ENCODE peak calls at places on chromosomes 11 and 22, in five cellular contexts. One of them, this sample, is unnamed.

GRCh38 chr11:122435540-122436187 is 219.9 kb upstream of the UBASH3B start:
- DNase-seq in prostate gland: no peak
- DNase-seq in sigmoid colon: no peak
- DNase-seq in HFF-Myc: no peak
- DNase-seq in HFFc6: no peak
- DNase-seq in this sample: no peak

GRCh38 chr22:39652990-39653786 is 82.6 kb downstream of the CACNA1I start:
- DNase-seq in prostate gland: no peak
- DNase-seq in sigmoid colon: no peak
- DNase-seq in HFF-Myc: no peak
- DNase-seq in HFFc6: no peak
- DNase-seq in this sample: no peak

GRCh38 chr11:28727254-28727653 is 619.1 kb downstream of the METTL15 start:
- DNase-seq in prostate gland: no peak
- DNase-seq in sigmoid colon: no peak
- DNase-seq in HFF-Myc: no peak
- DNase-seq in HFFc6: peak
- DNase-seq in this sample: no peak

GRCh38 chr11:45745065-45745811 is 59.7 kb upstream of the SLC35C1 start:
- DNase-seq in prostate gland: no peak
- DNase-seq in sigmoid colon: peak
- DNase-seq in HFF-Myc: no peak
- DNase-seq in HFFc6: no peak
- DNase-seq in this sample: no peak

GRCh38 chr11:16322190-16322589 is 34.2 kb downstream of the SOX6 start:
- DNase-seq in prostate gland: no peak
- DNase-seq in sigmoid colon: no peak
- DNase-seq in HFF-Myc: no peak
- DNase-seq in HFFc6: no peak
- DNase-seq in this sample: no peak

GRCh38 chr22:42410708-42411107 is 21.5 kb downstream of the NFAM1 start:
- DNase-seq in prostate gland: no peak
- DNase-seq in sigmoid colon: no peak
- DNase-seq in HFF-Myc: no peak
- DNase-seq in HFFc6: no peak
- DNase-seq in this sample: no peak

GRCh38 chr11:75203138-75203537 is 37.4 kb upstream of the TPBGL start:
- DNase-seq in prostate gland: no peak
- DNase-seq in sigmoid colon: no peak
- DNase-seq in HFF-Myc: no peak
- DNase-seq in HFFc6: no peak
- DNase-seq in this sample: no peak

GRCh38 chr11:33721291-33721840 is 14.9 kb downstream of the CD59 start:
- DNase-seq in prostate gland: no peak
- DNase-seq in sigmoid colon: no peak
- DNase-seq in HFF-Myc: no peak
- DNase-seq in HFFc6: peak
- DNase-seq in this sample: no peak

GRCh38 chr11:555500-556174 is 4.9 kb downstream of the LMNTD2 start:
- DNase-seq in prostate gland: no peak
- DNase-seq in sigmoid colon: no peak
- DNase-seq in HFF-Myc: no peak
- DNase-seq in HFFc6: no peak
- DNase-seq in this sample: no peak

GRCh38 chr11:58963551-58964075 is 24.3 kb downstream of the GLYATL1 start:
- DNase-seq in prostate gland: peak
- DNase-seq in sigmoid colon: no peak
- DNase-seq in HFF-Myc: peak
- DNase-seq in HFFc6: peak
- DNase-seq in this sample: no peak

GRCh38 chr11:132586801-132587200 is 945.5 kb downstream of the OPCML start:
- DNase-seq in prostate gland: no peak
- DNase-seq in sigmoid colon: no peak
- DNase-seq in HFF-Myc: no peak
- DNase-seq in HFFc6: peak
- DNase-seq in this sample: no peak

GRCh38 chr11:68931911-68932310 is 28.2 kb downstream of the IGHMBP2 start:
- DNase-seq in prostate gland: no peak
- DNase-seq in sigmoid colon: no peak
- DNase-seq in HFF-Myc: no peak
- DNase-seq in HFFc6: no peak
- DNase-seq in this sample: no peak

GRCh38 chr22:28017859-28018258 is 98.8 kb upstream of the PITPNB start:
- DNase-seq in prostate gland: no peak
- DNase-seq in sigmoid colon: peak
- DNase-seq in HFF-Myc: no peak
- DNase-seq in HFFc6: no peak
- DNase-seq in this sample: no peak

GRCh38 chr11:102914238-102915043 is 39.7 kb upstream of the MMP12 start:
- DNase-seq in prostate gland: no peak
- DNase-seq in sigmoid colon: peak
- DNase-seq in HFF-Myc: peak
- DNase-seq in HFFc6: peak
- DNase-seq in this sample: peak

GRCh38 chr22:36129985-36130384 is 30.6 kb downstream of the APOL3 start:
- DNase-seq in prostate gland: no peak
- DNase-seq in sigmoid colon: no peak
- DNase-seq in HFF-Myc: no peak
- DNase-seq in HFFc6: no peak
- DNase-seq in this sample: no peak

GRCh38 chr11:86519064-86519911 is 144.6 kb downstream of the CCDC81 start:
- DNase-seq in prostate gland: no peak
- DNase-seq in sigmoid colon: no peak
- DNase-seq in HFF-Myc: no peak
- DNase-seq in HFFc6: peak
- DNase-seq in this sample: no peak

GRCh38 chr11:69357458-69358397 is 63.8 kb downstream of the MYEOV start:
- DNase-seq in prostate gland: no peak
- DNase-seq in sigmoid colon: no peak
- DNase-seq in HFF-Myc: no peak
- DNase-seq in HFFc6: no peak
- DNase-seq in this sample: no peak

GRCh38 chr22:49967333-49968241 is 7.0 kb downstream of the PIM3 start:
- DNase-seq in prostate gland: peak
- DNase-seq in sigmoid colon: peak
- DNase-seq in HFF-Myc: no peak
- DNase-seq in HFFc6: peak
- DNase-seq in this sample: no peak

GRCh38 chr11:81869337-81870065 is 864.2 kb downstream of the FAM181B start:
- DNase-seq in prostate gland: no peak
- DNase-seq in sigmoid colon: no peak
- DNase-seq in HFF-Myc: no peak
- DNase-seq in HFFc6: no peak
- DNase-seq in this sample: no peak

GRCh38 chr11:93623179-93623578 is 38.3 kb upstream of the CEP295 start:
- DNase-seq in prostate gland: no peak
- DNase-seq in sigmoid colon: no peak
- DNase-seq in HFF-Myc: no peak
- DNase-seq in HFFc6: no peak
- DNase-seq in this sample: no peak

GRCh38 chr11:43919852-43920597 is 22.4 kb upstream of the C11orf96 start:
- DNase-seq in prostate gland: no peak
- DNase-seq in sigmoid colon: no peak
- DNase-seq in HFF-Myc: no peak
- DNase-seq in HFFc6: no peak
- DNase-seq in this sample: no peak

GRCh38 chr22:39244496-39245129 is at the start of gene PDGFB:
- DNase-seq in prostate gland: peak
- DNase-seq in sigmoid colon: no peak
- DNase-seq in HFF-Myc: no peak
- DNase-seq in HFFc6: no peak
- DNase-seq in this sample: no peak

GRCh38 chr11:117986981-117987495 is 844 bp downstream of the IL10RA start:
- DNase-seq in prostate gland: no peak
- DNase-seq in sigmoid colon: no peak
- DNase-seq in HFF-Myc: no peak
- DNase-seq in HFFc6: no peak
- DNase-seq in this sample: no peak

GRCh38 chr11:75508051-75508561 is 17.6 kb downstream of the GDPD5 start:
- DNase-seq in prostate gland: no peak
- DNase-seq in sigmoid colon: no peak
- DNase-seq in HFF-Myc: no peak
- DNase-seq in HFFc6: no peak
- DNase-seq in this sample: no peak

GRCh38 chr11:3939211-3939610 is 83.7 kb downstream of the STIM1 start:
- DNase-seq in prostate gland: no peak
- DNase-seq in sigmoid colon: no peak
- DNase-seq in HFF-Myc: no peak
- DNase-seq in HFFc6: peak
- DNase-seq in this sample: no peak

GRCh38 chr22:23283591-23284503 is 103.5 kb downstream of the BCR start:
- DNase-seq in prostate gland: no peak
- DNase-seq in sigmoid colon: no peak
- DNase-seq in HFF-Myc: no peak
- DNase-seq in HFFc6: no peak
- DNase-seq in this sample: no peak

DNA sequence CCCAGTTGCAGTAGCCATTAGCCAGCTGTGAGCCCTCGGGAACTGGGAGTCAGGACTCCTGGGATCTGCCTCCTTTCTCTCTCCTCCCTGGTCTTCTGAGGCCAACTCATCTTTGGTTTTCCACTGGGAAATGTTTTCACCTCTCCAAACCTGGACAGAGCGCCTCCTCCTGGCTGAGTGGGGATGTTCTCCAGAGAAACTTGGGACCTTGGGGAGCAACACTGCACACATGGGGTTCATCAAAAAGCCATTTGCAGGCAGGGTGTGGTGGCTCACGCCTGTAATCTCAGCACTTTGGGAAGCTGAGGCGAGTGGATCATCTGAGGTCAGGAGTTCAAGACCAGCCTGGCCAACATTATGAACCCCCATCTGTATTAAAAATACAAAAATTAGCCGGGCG is 145.4 kb downstream of the NECTIN1 start:
- DNase-seq in prostate gland: no peak
- DNase-seq in sigmoid colon: no peak
- DNase-seq in HFF-Myc: no peak
- DNase-seq in HFFc6: no peak
- DNase-seq in this sample: no peak
- TF ChIP-seq CTCF in prostate gland: no peak
- TF ChIP-seq CTCF in sigmoid colon: no peak
- TF ChIP-seq CTCF in HFF-Myc: peak
- TF ChIP-seq CTCF in HFFc6: peak
- TF ChIP-seq CTCF in this sample: no peak

DNA sequence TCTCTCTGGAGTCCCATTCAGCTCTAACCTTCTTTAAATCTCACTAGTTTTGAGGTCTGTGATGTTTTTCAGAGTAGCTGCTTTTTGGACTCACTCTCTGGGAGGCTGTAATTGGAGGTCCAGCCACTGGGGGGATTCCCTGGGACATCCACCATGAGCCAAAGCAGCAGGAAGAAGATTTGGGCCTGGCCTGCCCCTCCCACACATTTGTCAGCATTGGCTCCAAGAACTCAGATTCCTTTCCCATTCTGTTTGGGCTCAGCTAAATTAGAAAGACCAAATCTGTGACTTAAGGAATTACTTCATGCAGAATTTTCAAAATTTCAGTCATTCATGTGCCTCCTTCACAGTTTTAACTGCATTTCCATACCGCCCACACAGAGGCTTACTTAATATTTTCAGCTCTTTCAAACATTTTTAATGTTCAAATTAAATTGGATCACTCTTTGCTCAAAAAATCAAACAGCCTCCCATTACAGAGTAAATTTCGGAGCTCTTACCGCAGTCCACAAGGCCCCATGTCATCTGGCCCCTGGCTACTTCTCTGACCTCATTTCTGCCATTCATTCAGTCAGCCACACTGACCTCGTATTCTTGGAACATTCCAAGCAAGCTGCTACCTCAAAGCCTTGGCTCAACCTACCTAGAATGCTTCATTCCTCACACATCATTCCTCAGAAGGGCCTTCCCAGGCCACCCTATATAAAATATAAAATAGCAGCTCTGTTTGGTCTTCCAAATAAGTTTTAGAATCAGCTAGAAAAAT is 54.5 kb upstream of the RRAS2 start:
- DNase-seq in prostate gland: no peak
- DNase-seq in sigmoid colon: peak
- DNase-seq in HFF-Myc: no peak
- DNase-seq in HFFc6: peak
- DNase-seq in this sample: peak
- TF ChIP-seq CTCF in prostate gland: no peak
- TF ChIP-seq CTCF in sigmoid colon: no peak
- TF ChIP-seq CTCF in HFF-Myc: peak
- TF ChIP-seq CTCF in HFFc6: peak
- TF ChIP-seq CTCF in this sample: peak

DNA sequence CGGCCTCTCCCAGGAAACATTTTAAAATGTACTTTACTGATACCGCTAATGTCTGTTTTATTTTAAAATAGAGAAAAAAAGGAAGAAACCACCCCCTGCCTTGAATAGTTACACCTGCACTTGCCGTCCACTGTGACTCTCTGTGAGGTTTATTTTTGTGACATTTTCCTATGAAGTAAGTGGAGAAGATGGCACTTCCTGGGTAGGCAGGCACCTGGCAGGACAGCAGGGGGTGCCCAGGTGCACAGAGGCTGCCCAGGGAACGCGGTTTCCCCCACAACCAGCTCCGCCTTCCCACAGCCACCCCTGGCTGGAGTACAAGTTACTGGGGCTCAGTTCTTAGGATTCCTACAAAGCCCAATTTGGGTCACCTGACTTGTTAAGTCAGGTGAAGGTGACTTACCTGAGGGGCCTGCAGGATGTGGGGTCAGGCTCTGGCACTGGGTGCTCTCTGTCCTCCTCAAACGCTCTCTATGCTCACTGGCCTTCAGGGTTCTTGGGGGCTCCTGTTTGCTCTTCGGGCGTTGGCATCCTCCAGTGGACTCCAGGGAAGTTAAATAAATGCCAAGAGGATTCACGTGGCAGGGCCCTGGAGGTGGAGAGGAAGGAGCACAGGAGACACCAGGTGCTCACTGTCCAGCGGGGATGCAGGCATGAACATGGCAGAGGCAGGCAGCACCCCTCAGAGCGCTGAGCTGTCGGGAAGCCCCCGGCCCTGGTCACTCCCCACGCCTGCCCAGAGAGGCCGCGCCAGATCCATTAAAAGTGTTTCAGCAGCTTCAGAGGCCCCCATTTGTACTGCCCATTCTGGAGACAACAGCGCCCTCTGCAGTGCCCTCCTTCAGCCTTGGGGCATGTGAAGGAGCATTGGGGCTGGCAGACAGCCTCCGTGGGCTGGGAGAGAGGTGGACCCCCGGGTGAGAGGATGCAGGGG is 1021.2 kb downstream of the TBC1D22A start:
- DNase-seq in prostate gland: no peak
- DNase-seq in sigmoid colon: no peak
- DNase-seq in HFF-Myc: no peak
- DNase-seq in HFFc6: no peak
- DNase-seq in this sample: no peak
- TF ChIP-seq CTCF in prostate gland: no peak
- TF ChIP-seq CTCF in sigmoid colon: no peak
- TF ChIP-seq CTCF in HFF-Myc: no peak
- TF ChIP-seq CTCF in HFFc6: no peak
- TF ChIP-seq CTCF in this sample: no peak

DNA sequence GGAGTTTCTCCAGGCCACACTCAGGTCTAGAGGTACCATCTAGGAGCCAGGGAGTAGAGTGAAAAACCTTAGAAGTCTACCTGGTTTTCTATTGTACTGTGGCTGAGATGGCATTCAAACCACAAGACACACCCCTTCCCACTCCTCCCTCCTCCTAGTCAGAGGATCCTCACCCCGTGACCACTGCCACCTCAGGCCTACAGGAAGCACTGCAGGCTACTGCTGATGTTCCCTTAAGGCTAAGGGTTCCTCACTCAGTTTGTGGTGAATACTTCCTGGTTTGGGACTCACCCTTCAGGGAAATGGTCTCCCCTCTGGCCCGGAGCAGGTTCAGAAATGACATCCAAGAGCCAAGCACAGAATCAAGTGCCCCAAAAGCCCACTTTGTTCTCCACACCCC is 1293.9 kb downstream of the JRKL start:
- DNase-seq in prostate gland: no peak
- DNase-seq in sigmoid colon: no peak
- DNase-seq in HFF-Myc: no peak
- DNase-seq in HFFc6: no peak
- DNase-seq in this sample: no peak
- TF ChIP-seq CTCF in prostate gland: no peak
- TF ChIP-seq CTCF in sigmoid colon: no peak
- TF ChIP-seq CTCF in HFF-Myc: no peak
- TF ChIP-seq CTCF in HFFc6: peak
- TF ChIP-seq CTCF in this sample: no peak

This sample was measured in AG09319.